ENCODE peak calls at places on chromosome X, in four cellular contexts. Y is stimulated activated CD8-positive, alpha-beta memory T cell treated with anti-CD3 and anti-CD28 coated beads, Interleukin-15, amount 100 ng/mL, for 24 hours; L is right lobe of liver; S is activated naive CD4-positive, alpha-beta T cell treated with anti-CD3 and anti-CD28 coated beads, Interleukin-2, amount 50 U/mL, for 72 hours. A is an unnamed sample.

GRCh38 chrX:85112270-85112669 is 108.6 kb downstream of the APOOL start:
- DNase-seq in Y (no peak), L (no peak), S (no peak), A (no peak)

GRCh38 chrX:2894885-2895292 is 34.2 kb downstream of the ARSD start:
- DNase-seq in Y (no peak), L (no peak), S (no peak), A (no peak)

GRCh38 chrX:255923-256331 is 25.3 kb upstream of the PLCXD1 start:
- DNase-seq in Y (no peak), L (no peak), S (no peak), A (no peak)

GRCh38 chrX:41176263-41176662 is 91.0 kb downstream of the USP9X start:
- DNase-seq in Y (no peak), L (no peak), S (no peak), A (no peak)

GRCh38 chrX:120446503-120446902 is 22.6 kb downstream of the LAMP2 start:
- DNase-seq in Y (no peak), L (no peak), S (no peak), A (no peak)

GRCh38 chrX:87571965-87572364 is 54.4 kb downstream of the KLHL4 start:
- DNase-seq in Y (no peak), L (no peak), S (no peak), A (no peak)

GRCh38 chrX:144896323-144896722 is 351.0 kb upstream of the SPANXN1 start:
- DNase-seq in Y (no peak), L (no peak), S (no peak), A (no peak)

GRCh38 chrX:11364835-11365234 is 71.6 kb downstream of the AMELX start:
- DNase-seq in Y (no peak), L (no peak), S (no peak), A (no peak)

GRCh38 chrX:128931071-128931470 is 592.2 kb downstream of the SMARCA1 start:
- DNase-seq in Y (no peak), L (no peak), S (no peak), A (no peak)

GRCh38 chrX:24498181-24498580 is 33.1 kb downstream of the PDK3 start:
- DNase-seq in Y (no peak), L (no peak), S (no peak), A (peak)

GRCh38 chrX:36898301-36898700 is 109.9 kb upstream of the FAM47C start:
- DNase-seq in Y (no peak), L (no peak), S (no peak), A (peak)

GRCh38 chrX:18920566-18920965 is 63.3 kb downstream of the PHKA2 start:
- DNase-seq in Y (no peak), L (no peak), S (no peak), A (no peak)

GRCh38 chrX:31931225-31931624 is 859.4 kb upstream of the FTHL17 start:
- DNase-seq in Y (no peak), L (no peak), S (no peak), A (no peak)

GRCh38 chrX:27186671-27187070 is 276.5 kb downstream of the PPP4R3C start:
- DNase-seq in Y (no peak), L (no peak), S (no peak), A (peak)

GRCh38 chrX:27966492-27966891 is 14.8 kb downstream of the DCAF8L1 start:
- DNase-seq in Y (no peak), L (no peak), S (no peak), A (no peak)

GRCh38 chrX:119775517-119776238 is 15.8 kb downstream of the RPL39 start:
- DNase-seq in Y (no peak), L (no peak), S (no peak), A (no peak)

GRCh38 chrX:100512471-100512870 is 72.3 kb upstream of the TNMD start:
- DNase-seq in Y (no peak), L (no peak), S (no peak), A (peak)

GRCh38 chrX:131854586-131854985 is 168.5 kb upstream of the STK26 start:
- DNase-seq in Y (no peak), L (no peak), S (no peak), A (peak)

GRCh38 chrX:117989512-117989911 is 127.1 kb downstream of the KLHL13 start:
- DNase-seq in Y (no peak), L (no peak), S (no peak), A (no peak)

GRCh38 chrX:4547218-4547836 is 833.9 kb upstream of the PRKX start:
- DNase-seq in Y (no peak), L (no peak), S (no peak), A (peak)

GRCh38 chrX:122196338-122196737 is 987.7 kb upstream of the GRIA3 start:
- DNase-seq in Y (no peak), L (no peak), S (no peak), A (peak)

GRCh38 chrX:3651272-3651671 is 62.2 kb downstream of the PRKX start:
- DNase-seq in Y (no peak), L (no peak), S (no peak), A (peak)

GRCh38 chrX:39896951-39897740 is 200.6 kb downstream of the BCOR start:
- DNase-seq in Y (no peak), L (no peak), S (no peak), A (peak)

GRCh38 chrX:63128509-63128908 is 222.6 kb downstream of the SPIN4 start:
- DNase-seq in Y (no peak), L (no peak), S (no peak), A (peak)

GRCh38 chrX:12128017-12128416 is 10.3 kb upstream of the FRMPD4 start:
- DNase-seq in Y (no peak), L (no peak), S (no peak), A (no peak)

GRCh38 chrX:53095796-53096195 is 1.9 kb downstream of the KANTR start:
- DNase-seq in Y (no peak), L (no peak), S (no peak), A (no peak)

GRCh38 chrX:13489451-13489850 is 80.0 kb upstream of the EGFL6 start:
- DNase-seq in Y (no peak), L (no peak), S (no peak), A (no peak)